ENCODE peak calls at places on chromosomes 3 and 15, in five cellular contexts. W is T-cell; V is neuronal stem cell; N is stimulated activated CD4-positive, alpha-beta T cell treated with anti-CD3 and anti-CD28 coated beads, Interleukin-2, amount 100 ng/mL, for 48 hours; I is SW480. F is an unnamed sample.

GRCh38 chr3:141330235-141330634 is 38.1 kb upstream of the ZBTB38 start:
- DNase-seq in N (no peak), W (no peak), I (no peak), V (no peak), F (no peak)

GRCh38 chr15:51121631-51122225 is 27.0 kb upstream of the TNFAIP8L3 start:
- DNase-seq in N (no peak), I (no peak), W (no peak), V (no peak), F (no peak)

GRCh38 chr3:95923496-95924210 is 890.7 kb upstream of the EPHA6 start:
- DNase-seq in N (peak), V (no peak), I (no peak), W (no peak), F (no peak)

GRCh38 chr3:138068046-138068445 is 47.4 kb downstream of the DZIP1L start:
- DNase-seq in N (no peak), W (no peak), V (no peak), I (no peak), F (no peak)

GRCh38 chr15:96338772-96339661 is 8.5 kb downstream of the NR2F2 start:
- DNase-seq in N (no peak), V (no peak), I (peak), W (no peak), F (no peak)

GRCh38 chr15:85024509-85025336 is 43.1 kb downstream of the PDE8A start:
- DNase-seq in N (no peak), I (peak), W (no peak), V (no peak), F (no peak)

GRCh38 chr3:116963802-116964201 is 254.2 kb downstream of the TUSC7 start:
- DNase-seq in V (no peak), W (no peak), N (no peak), I (no peak), F (no peak)

GRCh38 chr15:79050977-79051376 is 39.6 kb downstream of the RASGRF1 start:
- DNase-seq in N (no peak), V (no peak), W (no peak), I (no peak), F (no peak)

GRCh38 chr3:53153267-53153823 is 7.7 kb upstream of the PRKCD start:
- DNase-seq in W (no peak), I (no peak), N (no peak), V (no peak), F (no peak)

GRCh38 chr15:83100072-83100646 is 7.3 kb upstream of the TM6SF1 start:
- DNase-seq in I (no peak), N (no peak), W (no peak), V (no peak), F (no peak)

GRCh38 chr3:188554404-188554803 is 400.4 kb downstream of the LPP start:
- DNase-seq in W (no peak), I (no peak), N (no peak), V (no peak), F (no peak)

F was measured in naive B cell.